ENCODE peak calls at places on chromosomes 4 and X, in four cellular contexts. O is NCI-H1092, U is pancreas, H is T-helper 2 cell. C is an unnamed sample.

GRCh38 chr4:54687887-54688841 is 30.4 kb downstream of the KIT start:
- DNase-seq in O (no peak), H (no peak), U (no peak), C (no peak)

GRCh38 chr4:1239141-1239948 is 9.6 kb downstream of the CTBP1 start:
- DNase-seq in O (no peak), H (no peak), U (no peak), C (peak; percentile 57)

GRCh38 chr4:42566835-42567234 is 90.1 kb downstream of the ATP8A1 start:
- DNase-seq in O (no peak), H (no peak), U (no peak), C (no peak)

GRCh38 chrX:83416273-83416672 is 91.8 kb upstream of the POU3F4 start:
- DNase-seq in O (no peak), U (no peak), H (no peak), C (no peak)

GRCh38 chrX:131746491-131746968 is 202.7 kb downstream of the OR13H1 start:
- DNase-seq in U (no peak), H (no peak), O (peak; percentile 81), C (no peak)

GRCh38 chr4:6472387-6473263 is at the start of gene PPP2R2C:
- DNase-seq in H (no peak), O (peak; percentile 32), U (no peak), C (no peak)

GRCh38 chrX:17036172-17036961 is 89.9 kb downstream of the REPS2 start:
- DNase-seq in H (no peak), O (no peak), U (no peak), C (no peak)

GRCh38 chr4:108889696-108890475 is 127.0 kb upstream of the ETNPPL start:
- DNase-seq in H (no peak), O (no peak), U (no peak), C (no peak)

GRCh38 chr4:88382621-88383020 is 4.0 kb downstream of the HERC6 start:
- DNase-seq in O (no peak), H (peak; percentile 27), U (no peak), C (no peak)

GRCh38 chr4:97317691-97318090 is 825.6 kb downstream of the STPG2 start:
- DNase-seq in U (no peak), O (no peak), H (no peak), C (no peak)

GRCh38 chrX:155993421-155993820 is 4.1 kb upstream of the IL9R start:
- DNase-seq in U (no peak), H (no peak), O (no peak), C (no peak)

GRCh38 chrX:70452143-70452733 is 7.6 kb downstream of the DLG3 start:
- DNase-seq in U (peak; percentile 39), O (peak; percentile 18), H (peak; percentile 32), C (peak; percentile 42)

GRCh38 chrX:68175569-68175968 is 257.7 kb downstream of the OPHN1 start:
- DNase-seq in O (no peak), H (no peak), U (no peak), C (no peak)

GRCh38 chr4:184100297-184100885 is 117.3 kb downstream of the ENPP6 start:
- DNase-seq in U (peak; percentile 23), H (no peak), O (peak; percentile 29), C (peak; percentile 92)

GRCh38 chrX:41559235-41559634 is 112.1 kb downstream of the NYX start:
- DNase-seq in H (no peak), O (no peak), U (no peak), C (no peak)

GRCh38 chrX:109782994-109783711 is 50.1 kb upstream of the ACSL4 start:
- DNase-seq in O (no peak), U (no peak), H (no peak), C (no peak)

GRCh38 chr4:8409271-8410065 is 31.1 kb downstream of the ACOX3 start:
- DNase-seq in U (no peak), H (peak; percentile 22), O (no peak), C (peak; percentile 60)

GRCh38 chrX:110394653-110395052 is 36.0 kb downstream of the RTL9 start:
- DNase-seq in H (no peak), U (no peak), O (no peak), C (no peak)

GRCh38 chr4:113849771-113850170 is 88.2 kb upstream of the CAMK2D start:
- DNase-seq in H (no peak), U (no peak), O (no peak), C (no peak)

GRCh38 chr4:78818530-78818929 is 42.4 kb downstream of the BMP2K start:
- DNase-seq in O (no peak), H (no peak), U (no peak), C (no peak)

GRCh38 chrX:129957241-129958099 is 25.0 kb upstream of the BCORL1 start:
- DNase-seq in U (peak; percentile 64), H (no peak), O (no peak), C (peak; percentile 81)

GRCh38 chrX:41122664-41123257 is 37.5 kb downstream of the USP9X start:
- DNase-seq in H (no peak), U (no peak), O (no peak), C (no peak)

GRCh38 chrX:133434197-133434820 is 19.0 kb upstream of the GPC4 start:
- DNase-seq in U (no peak), O (no peak), H (no peak), C (no peak)

GRCh38 chrX:56233682-56234081 is 1.5 kb downstream of the KLF8 start:
- DNase-seq in H (no peak), O (no peak), U (peak; percentile 13), C (peak; percentile 74)

GRCh38 chrX:72100824-72101351 is 30.8 kb downstream of the RTL5 start:
- DNase-seq in H (peak; percentile 67), U (no peak), O (no peak), C (peak; percentile 61)

GRCh38 chrX:151679798-151680427 is 15.3 kb upstream of the PRRG3 start:
- DNase-seq in H (no peak), O (no peak), U (no peak), C (no peak)

GRCh38 chr4:75722417-75722816 is 2.0 kb upstream of the USO1 start:
- DNase-seq in O (no peak), H (no peak), U (no peak), C (no peak)

GRCh38 chr4:789571-790465 is 36.1 kb downstream of the CPLX1 start:
- DNase-seq in H (no peak), O (no peak), U (no peak), C (peak; percentile 77)

GRCh38 chr4:86416081-86416480 is 56.2 kb upstream of the MAPK10 start:
- DNase-seq in H (no peak), U (no peak), O (no peak), C (no peak)

GRCh38 chr4:20624783-20625364 is 75.4 kb upstream of the PACRGL start:
- DNase-seq in H (no peak), U (no peak), O (no peak), C (no peak)

GRCh38 chrX:48487362-48487785 is 11.4 kb downstream of the FTSJ1 start:
- DNase-seq in U (no peak), H (no peak), O (no peak), C (no peak)

C was measured in left lung.